ENCODE peak calls at places on chromosome X, in seven cellular contexts. L, A, O, I, G, H and U are unnamed samples. For H3K4me1, the result is how much of the 10 kb centered on the place peaks cover.

GRCh38 chrX:17014216-17014615 is 67.8 kb downstream of the REPS2 start:
- DNase-seq in L (no peak), A (no peak), O (no peak), I (no peak), G (no peak), H (no peak), U (no peak)

GRCh38 chrX:115330498-115331138 is 41.1 kb downstream of the LUZP4 start:
- DNase-seq in L (peak), A (no peak), O (no peak), I (peak), G (peak), H (peak), U (no peak)

GRCh38 chrX:44906542-44906941 is 33.6 kb downstream of the KDM6A start:
- DNase-seq in L (no peak), A (no peak), O (no peak), I (no peak), G (no peak), H (no peak), U (no peak)

GRCh38 chrX:48698306-48698705 is 1.8 kb downstream of the SUV39H1 start:
- DNase-seq in L (no peak), A (no peak), O (no peak), I (no peak), G (no peak), H (no peak), U (no peak)

GRCh38 chrX:12771445-12772069 is 19.7 kb upstream of the PRPS2 start:
- DNase-seq in L (peak), A (peak), O (peak), I (peak), G (peak), H (peak), U (peak)

GRCh38 chrX:10039821-10040793 is 72.9 kb downstream of the CLDN34 start:
- DNase-seq in L (no peak), A (no peak), O (no peak), I (no peak), G (no peak), H (no peak), U (no peak)

GRCh38 chrX:65755786-65756185 is 88.3 kb downstream of the MSN start:
- DNase-seq in L (no peak), A (no peak), O (no peak), I (no peak), G (no peak), H (no peak), U (no peak)

GRCh38 chrX:112147206-112147605 is 64.6 kb upstream of the TRPC5 start:
- DNase-seq in L (peak), A (no peak), O (no peak), I (peak), G (peak), H (peak), U (no peak)

GRCh38 chrX:118215346-118215745 is 98.7 kb upstream of the KLHL13 start:
- DNase-seq in L (no peak), A (no peak), O (no peak), I (no peak), G (no peak), H (no peak), U (no peak)

GRCh38 chrX:132483951-132484350 is 4.9 kb downstream of the MBNL3 start:
- DNase-seq in L (no peak), A (no peak), O (no peak), I (no peak), G (no peak), H (no peak), U (no peak)

GRCh38 chrX:52359614-52360232 is 9.1 kb upstream of the XAGE2 start:
- DNase-seq in L (no peak), A (no peak), O (no peak), I (no peak), G (peak), H (no peak), U (no peak)

GRCh38 chrX:13428055-13428786 is 108.4 kb upstream of the ATXN3L start:
- DNase-seq in L (peak), A (no peak), O (no peak), I (peak), G (peak), H (no peak), U (no peak)

GRCh38 chrX:21487832-21488231 is 113.6 kb downstream of the CNKSR2 start:
- DNase-seq in L (no peak), A (no peak), O (no peak), I (peak), G (peak), H (no peak), U (no peak)

GRCh38 chrX:43559643-43560042 is 96.5 kb upstream of the MAOA start:
- DNase-seq in L (peak), A (no peak), O (peak), I (peak), G (peak), H (peak), U (no peak)

GRCh38 chrX:11458175-11458574 is 165.0 kb downstream of the AMELX start:
- DNase-seq in L (no peak), A (no peak), O (no peak), I (peak), G (no peak), H (no peak), U (no peak)

GRCh38 chrX:13676885-13677284 is 12.0 kb upstream of the RAB9A start:
- DNase-seq in L (no peak), A (no peak), O (no peak), I (no peak), G (no peak), H (no peak), U (no peak)

GRCh38 chrX:3461824-3462508 is 115.5 kb upstream of the MXRA5 start:
- DNase-seq in L (no peak), A (no peak), O (no peak), I (no peak), G (no peak), H (no peak), U (no peak)

GRCh38 chrX:13759152-13759718 is 24.7 kb downstream of the OFD1 start:
- DNase-seq in L (no peak), A (no peak), O (no peak), I (no peak), G (peak), H (no peak), U (no peak)

GRCh38 chrX:130081421-130082045 is 28.8 kb downstream of the ELF4 start:
- DNase-seq in L (no peak), A (no peak), O (no peak), I (no peak), G (no peak), H (no peak), U (no peak)

GRCh38 chrX:48834383-48834709 is 1.1 kb downstream of the PCSK1N start:
- DNase-seq in L (no peak), A (no peak), O (no peak), I (no peak), G (no peak), H (no peak), U (no peak)

GRCh38 chrX:18206657-18207056 is 14.0 kb downstream of the BEND2 start:
- DNase-seq in L (no peak), A (no peak), O (no peak), I (no peak), G (no peak), H (no peak), U (no peak)

GRCh38 chrX:18210470-18210869 is 10.2 kb downstream of the BEND2 start:
- DNase-seq in L (no peak), A (no peak), O (no peak), I (peak), G (peak), H (no peak), U (no peak)
- TF ChIP-seq CTCF in L (peak), A (peak), O (no peak), I (peak), G (peak), H (peak), U (no peak)

GRCh38 chrX:72125331-72126047 is 6.2 kb downstream of the RTL5 start:
- DNase-seq in L (no peak), A (no peak), O (no peak), I (no peak), G (no peak), H (no peak), U (no peak)

GRCh38 chrX:72127332-72127731 is 4.4 kb downstream of the RTL5 start:
- DNase-seq in L (no peak), A (no peak), O (no peak), I (no peak), G (no peak), H (no peak), U (no peak)

GRCh38 chrX:72126539-72127140 is 5.1 kb downstream of the RTL5 start:
- DNase-seq in L (peak), A (peak), O (peak), I (peak), G (peak), H (peak), U (peak)

GRCh38 chrX:72124540-72125201 is 7.0 kb downstream of the RTL5 start:
- DNase-seq in L (no peak), A (no peak), O (no peak), I (no peak), G (no peak), H (no peak), U (no peak)

GRCh38 chrX:72126048-72126415 is 5.7 kb downstream of the RTL5 start:
- DNase-seq in L (no peak), A (no peak), O (no peak), I (no peak), G (no peak), H (no peak), U (no peak)
- H3K4me1 ChIP-seq in L (under half), A (under half), O (under half), I (under half), G (under half), H (under half), U (under half)

GRCh38 chrX:39361736-39362135 is 560.5 kb downstream of the MID1IP1 start:
- DNase-seq in L (no peak), A (no peak), O (no peak), I (no peak), G (no peak), H (no peak), U (no peak)
- H3K27ac ChIP-seq in L (no peak), A (no peak), O (no peak), I (no peak), G (no peak), H (no peak), U (no peak)

DNA sequence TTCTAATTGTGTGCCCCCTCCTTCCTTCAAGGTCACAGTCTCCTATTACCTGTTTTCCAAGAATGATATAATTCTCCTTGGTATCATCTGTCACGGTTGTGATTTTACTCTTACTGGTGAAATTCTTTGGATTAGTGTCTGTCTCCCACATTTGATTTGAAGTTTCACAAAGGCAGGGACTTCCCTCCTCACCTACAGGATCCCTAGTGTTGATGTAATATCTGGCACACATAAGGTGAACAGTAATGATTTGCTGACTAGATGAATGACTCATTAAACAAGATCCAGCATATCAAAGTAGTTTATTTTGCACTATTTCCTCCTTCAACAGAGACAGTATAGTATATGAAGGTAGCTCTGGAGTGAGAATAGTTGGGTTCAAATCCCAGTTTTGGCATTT is 135.3 kb upstream of the IL1RAPL2 start:
- DNase-seq in L (no peak), A (no peak), O (no peak), I (no peak), G (no peak), H (no peak), U (no peak)
- TF ChIP-seq CTCF in L (no peak), A (no peak), O (no peak), I (no peak), G (no peak), H (no peak), U (no peak)

GRCh38 chrX:40853816-40854123 is 118.4 kb upstream of the MED14 start:
- DNase-seq in L (no peak), A (no peak), O (no peak), I (no peak), G (no peak), H (no peak), U (no peak)
- H3K4me1 ChIP-seq in L (under half), A (under half), O (under half), I (under half), G (under half), H (under half), U (under half)

GRCh38 chrX:72029473-72030411 is 102.0 kb downstream of the RTL5 start:
- DNase-seq in L (peak), A (no peak), O (no peak), I (peak), G (peak), H (peak), U (no peak)
- H3K27ac ChIP-seq in L (no peak), A (no peak), O (peak), I (peak), G (no peak), H (peak), U (no peak)

DNA sequence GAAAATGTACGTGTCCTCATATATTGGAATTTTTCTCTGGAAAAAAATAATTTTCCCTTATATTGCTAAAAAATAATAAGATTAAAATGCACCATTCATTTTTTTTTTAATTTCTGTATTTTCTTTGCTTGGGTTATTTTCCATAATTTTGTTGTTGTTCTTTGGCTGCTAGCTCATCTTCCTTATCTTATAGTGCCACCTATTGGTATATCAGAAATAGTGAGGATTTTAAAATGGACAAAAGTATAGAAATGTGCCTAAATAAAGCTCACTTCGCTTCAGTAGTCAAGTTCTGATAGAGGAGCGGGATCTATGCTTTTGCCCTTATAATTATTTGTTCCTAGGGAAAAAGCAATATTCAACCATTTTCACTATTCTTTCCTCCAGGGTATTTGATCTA is 134.8 kb downstream of the NAP1L3 start:
- DNase-seq in L (no peak), A (no peak), O (no peak), I (no peak), G (peak), H (no peak), U (no peak)
- TF ChIP-seq CTCF in L (peak), A (peak), O (no peak), I (peak), G (peak), H (peak), U (no peak)